ENCODE peak calls at places on chromosomes 11 and 22, in six cellular contexts. P is mesenchymal stem cell, V is tibial artery, R is adrenal gland, S is transverse colon, Z is DND-41. W is an unnamed sample.

GRCh38 chr11:32426819-32427615 is 8.3 kb downstream of the WT1 start:
- DNase-seq in S (no peak), Z (no peak), R (no peak), V (no peak), P (no peak), W (no peak)

GRCh38 chr11:23644443-23644842 is 784.2 kb upstream of the CCDC179 start:
- DNase-seq in V (no peak), Z (no peak), P (no peak), S (no peak), R (no peak), W (no peak)

GRCh38 chr11:75924966-75925784 is 110.2 kb downstream of the UVRAG start:
- DNase-seq in V (no peak), P (no peak), R (no peak), Z (no peak), S (no peak), W (no peak)

GRCh38 chr11:1059759-1060158 is 14.9 kb upstream of the MUC2 start:
- DNase-seq in P (no peak), S (no peak), V (no peak), Z (no peak), R (no peak), W (peak)

GRCh38 chr11:93054881-93055280 is 85.4 kb downstream of the MTNR1B start:
- DNase-seq in Z (no peak), P (peak), V (no peak), S (no peak), R (peak), W (no peak)

GRCh38 chr11:34706709-34707461 is 86.0 kb downstream of the EHF start:
- DNase-seq in S (no peak), P (no peak), Z (no peak), V (no peak), R (no peak), W (no peak)

GRCh38 chr11:22456993-22457748 is 119.0 kb downstream of the SLC17A6 start:
- DNase-seq in S (no peak), Z (no peak), P (no peak), R (no peak), V (no peak), W (no peak)

GRCh38 chr22:40462195-40462988 is 92.0 kb downstream of the SGSM3 start:
- DNase-seq in Z (peak), R (no peak), P (no peak), V (no peak), S (no peak), W (no peak)

GRCh38 chr22:22834204-22834603 is 53.4 kb upstream of the IGLL5 start:
- DNase-seq in S (no peak), P (no peak), Z (no peak), R (no peak), V (no peak), W (no peak)

GRCh38 chr11:250740-251299 is 14.0 kb downstream of the PSMD13 start:
- DNase-seq in P (peak), V (peak), S (peak), Z (peak), R (peak), W (no peak)

GRCh38 chr11:13338437-13339069 is 61.0 kb downstream of the BMAL1 start:
- DNase-seq in P (peak), Z (peak), V (no peak), S (no peak), R (peak), W (no peak)

GRCh38 chr11:12822623-12823022 is 148.4 kb downstream of the TEAD1 start:
- DNase-seq in V (no peak), S (no peak), P (no peak), Z (no peak), R (no peak), W (no peak)

GRCh38 chr22:35446365-35446764 is 46.4 kb downstream of the MCM5 start:
- DNase-seq in P (peak), S (peak), R (peak), Z (no peak), V (no peak), W (no peak)

GRCh38 chr22:43926349-43926710 is 2.7 kb downstream of the PNPLA3 start:
- DNase-seq in S (no peak), Z (no peak), P (no peak), V (no peak), R (no peak), W (no peak)

GRCh38 chr11:12539570-12539969 is 134.7 kb upstream of the TEAD1 start:
- DNase-seq in P (peak), Z (no peak), S (no peak), V (peak), R (no peak), W (no peak)

GRCh38 chr11:75429902-75430691 is 2.9 kb downstream of the KLHL35 start:
- DNase-seq in Z (no peak), P (peak), S (peak), R (peak), V (peak), W (peak)

GRCh38 chr11:12455938-12456337 is 78.6 kb downstream of the PARVA start:
- DNase-seq in R (no peak), Z (no peak), P (peak), S (no peak), V (no peak), W (no peak)

GRCh38 chr22:28791841-28792490 is 8.4 kb downstream of the XBP1 start:
- DNase-seq in S (no peak), R (no peak), P (no peak), V (no peak), Z (peak), W (no peak)

GRCh38 chr22:20965888-20966855 is 883 bp upstream of the AIFM3 start:
- DNase-seq in S (peak), V (no peak), R (no peak), Z (no peak), P (no peak), W (no peak)

GRCh38 chr22:41914611-41915034 is 251 bp downstream of the SHISA8 start:
- DNase-seq in P (no peak), Z (no peak), R (no peak), S (no peak), V (no peak), W (no peak)

GRCh38 chr11:36462321-36462720 is 47.8 kb downstream of the TRAF6 start:
- DNase-seq in V (no peak), R (no peak), Z (no peak), S (no peak), P (no peak), W (no peak)

GRCh38 chr22:20761536-20761935 is 12.4 kb upstream of the SERPIND1 start:
- DNase-seq in R (no peak), Z (no peak), P (no peak), S (no peak), V (no peak), W (no peak)

GRCh38 chr11:64247729-64248531 is 1.2 kb upstream of the PPP1R14B start:
- DNase-seq in Z (no peak), V (no peak), S (peak), R (no peak), P (no peak), W (no peak)

GRCh38 chr22:47168441-47168840 is 406.0 kb downstream of the TBC1D22A start:
- DNase-seq in P (no peak), S (peak), V (no peak), R (peak), Z (no peak), W (peak)

GRCh38 chr22:25002241-25002985 is 49.9 kb downstream of the KIAA1671 start:
- DNase-seq in Z (peak), S (no peak), V (no peak), R (no peak), P (no peak), W (no peak)

GRCh38 chr22:25451480-25452114 is 112.9 kb upstream of the GRK3 start:
- DNase-seq in R (no peak), P (peak), Z (no peak), V (no peak), S (no peak), W (no peak)

GRCh38 chr11:127713226-127713625 is 712.7 kb upstream of the KIRREL3 start:
- DNase-seq in R (no peak), Z (no peak), P (no peak), S (no peak), V (no peak), W (no peak)

GRCh38 chr11:20160425-20161229 is at the start of gene DBX1:
- DNase-seq in P (peak), Z (no peak), S (no peak), V (no peak), R (no peak), W (no peak)

GRCh38 chr11:68469122-68469521 is 8.6 kb downstream of the PPP6R3 start:
- DNase-seq in P (peak), V (no peak), R (no peak), Z (no peak), S (no peak), W (no peak)

GRCh38 chr22:17198188-17199130 is 20.8 kb downstream of the ADA2 start:
- DNase-seq in P (peak), Z (no peak), V (no peak), R (peak), S (no peak), W (no peak)

GRCh38 chr11:18723991-18724390 is 2.0 kb downstream of the IGSF22 start:
- DNase-seq in Z (no peak), V (no peak), R (no peak), S (no peak), P (no peak), W (peak)

GRCh38 chr22:31829505-31829904 is 75.7 kb downstream of the DEPDC5 start:
- DNase-seq in Z (no peak), S (no peak), R (peak), V (no peak), P (peak), W (no peak)

GRCh38 chr11:116602637-116602942 is 170.2 kb downstream of the BUD13 start:
- DNase-seq in Z (no peak), S (no peak), P (no peak), R (no peak), V (no peak), W (no peak)

GRCh38 chr22:50714150-50714549 is 23.9 kb upstream of the ACR start:
- DNase-seq in P (no peak), V (no peak), R (no peak), Z (no peak), S (no peak), W (no peak)

GRCh38 chr22:47963660-47964059 is 1201.2 kb downstream of the TBC1D22A start:
- DNase-seq in Z (no peak), R (no peak), P (no peak), S (no peak), V (no peak), W (no peak)

GRCh38 chr22:49662681-49663080 is 165.0 kb downstream of the BRD1 start:
- DNase-seq in V (no peak), Z (no peak), S (no peak), R (no peak), P (no peak), W (no peak)

GRCh38 chr11:61380914-61381313 is 11.5 kb upstream of the TMEM216 start:
- DNase-seq in R (no peak), V (no peak), P (no peak), Z (no peak), S (no peak), W (no peak)

DNA sequence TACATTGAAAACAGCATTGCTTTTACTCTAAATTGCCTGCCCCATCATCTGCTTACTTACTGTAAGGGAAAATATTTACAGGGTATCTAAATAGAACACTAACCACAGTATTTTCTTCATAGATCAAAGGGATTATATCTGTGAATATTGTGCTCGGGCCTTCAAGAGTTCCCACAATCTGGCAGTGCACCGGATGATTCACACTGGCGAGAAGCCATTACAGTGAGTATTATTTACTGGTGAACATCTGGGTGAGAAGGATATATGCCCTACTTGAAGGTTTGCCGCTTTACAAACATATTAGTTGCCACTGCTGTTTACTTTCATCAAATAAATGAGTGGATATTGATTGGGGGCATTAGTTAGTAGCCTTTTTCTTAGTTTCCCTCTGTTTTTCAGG is 5.9 kb upstream of the CNTF start:
- DNase-seq in V (no peak), P (peak), R (peak), Z (no peak), S (no peak), W (no peak)
- H3K27ac ChIP-seq in V (no peak), P (no peak), R (peak), Z (no peak), S (no peak), W (peak)

GRCh38 chr11:130315354-130315970 is 745 bp upstream of the ZBTB44 start:
- DNase-seq in V (peak), R (peak), Z (peak), S (peak), P (no peak), W (peak)
- H3K27ac ChIP-seq in V (peak), R (peak), Z (peak), S (peak), P (no peak), W (peak)

GRCh38 chr11:2102132-2102882 is 36.9 kb downstream of the IGF2 start:
- DNase-seq in S (no peak), P (no peak), V (no peak), R (peak), Z (no peak), W (no peak)
- H3K27ac ChIP-seq in S (no peak), P (no peak), V (no peak), R (no peak), Z (no peak), W (no peak)

DNA sequence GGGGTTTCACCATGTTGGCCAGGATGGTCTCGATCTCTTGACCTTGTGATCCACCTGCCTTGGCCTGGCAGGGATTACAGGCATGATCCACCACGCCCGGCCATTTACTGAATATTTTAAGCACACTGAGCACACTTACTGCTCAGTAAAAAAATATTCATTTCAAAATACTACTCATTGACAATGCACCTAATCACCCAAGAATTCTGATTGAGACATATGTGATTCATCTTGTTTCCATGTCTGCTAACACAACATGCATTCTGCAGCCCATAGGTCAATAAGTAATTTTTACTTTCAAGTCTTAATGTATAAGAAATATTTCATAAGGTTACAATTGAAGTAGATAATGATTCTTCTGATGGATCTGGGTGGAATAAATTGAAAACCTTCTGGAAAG is 4.2 kb upstream of the OR52J3 start:
- DNase-seq in Z (no peak), S (no peak), R (no peak), P (no peak), V (no peak), W (no peak)
- H3K27ac ChIP-seq in Z (no peak), S (no peak), R (no peak), P (no peak), V (no peak), W (no peak)

GRCh38 chr22:37983860-37984791 is at the start of gene SOX10:
- DNase-seq in V (no peak), S (no peak), R (no peak), P (no peak), Z (no peak), W (peak)

GRCh38 chr22:37986371-37986770 is 2.0 kb upstream of the SOX10 start:
- DNase-seq in V (no peak), P (no peak), Z (no peak), R (no peak), S (no peak), W (no peak)

GRCh38 chr22:37982938-37983859 is 1.2 kb downstream of the SOX10 start:
- DNase-seq in S (no peak), Z (no peak), P (no peak), V (no peak), R (no peak), W (no peak)

GRCh38 chr22:37985050-37985585 is 763 bp upstream of the SOX10 start:
- DNase-seq in R (no peak), V (no peak), P (no peak), S (no peak), Z (no peak), W (no peak)

GRCh38 chr22:37985751-37986281 is 1.5 kb upstream of the SOX10 start:
- DNase-seq in R (no peak), P (no peak), V (no peak), S (no peak), Z (no peak), W (no peak)
- H3K27ac ChIP-seq in R (no peak), P (no peak), V (no peak), S (peak), Z (no peak), W (peak)

DNA sequence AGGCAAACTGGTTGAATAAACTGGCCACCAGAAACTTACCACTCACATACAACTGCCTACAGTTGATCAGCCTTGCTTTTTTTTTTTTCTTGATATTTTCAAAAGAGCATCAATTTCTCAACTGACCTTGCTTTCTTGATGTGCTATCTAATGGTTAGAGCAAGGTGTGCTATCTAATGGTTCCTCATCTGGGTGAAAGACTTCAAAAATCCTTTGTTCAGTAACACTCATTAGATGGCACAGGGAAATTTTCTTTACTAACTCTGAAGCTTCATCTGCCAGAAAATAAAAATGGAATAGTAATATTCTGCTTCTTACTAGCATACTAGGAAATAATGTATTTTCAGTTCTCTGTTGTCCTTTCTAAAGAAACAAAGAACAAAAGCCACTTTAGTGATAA is 51.2 kb upstream of the RAPSN start:
- DNase-seq in Z (no peak), S (no peak), R (no peak), P (no peak), V (no peak), W (no peak)
- H3K27ac ChIP-seq in Z (no peak), S (peak), R (no peak), P (no peak), V (peak), W (no peak)

GRCh38 chr22:46036558-46037408 is 59.8 kb upstream of the WNT7B start:
- DNase-seq in Z (peak), V (peak), R (peak), S (peak), P (peak), W (no peak)

GRCh38 chr22:46038174-46038487 is 61.2 kb upstream of the WNT7B start:
- DNase-seq in R (no peak), S (no peak), Z (no peak), P (no peak), V (no peak), W (no peak)

GRCh38 chr22:46033256-46034200 is 56.6 kb upstream of the WNT7B start:
- DNase-seq in V (peak), S (no peak), Z (no peak), P (peak), R (peak), W (no peak)

GRCh38 chr22:46035380-46035741 is 58.4 kb upstream of the WNT7B start:
- DNase-seq in P (no peak), R (no peak), Z (no peak), S (no peak), V (no peak), W (no peak)

GRCh38 chr22:46035742-46036557 is 59.0 kb upstream of the WNT7B start:
- DNase-seq in R (peak), S (peak), P (peak), V (peak), Z (peak), W (peak)
- H3K27ac ChIP-seq in R (peak), S (peak), P (peak), V (peak), Z (peak), W (peak)

GRCh38 chr11:65391007-65391406 is 4.6 kb downstream of the FRMD8 start:
- DNase-seq in V (no peak), S (no peak), P (peak), Z (no peak), R (peak), W (no peak)
- H3K27ac ChIP-seq in V (peak), S (peak), P (peak), Z (peak), R (peak), W (peak)